ENCODE peak calls at places on chromosomes 3 and 15, in six cellular contexts. K is upper lobe of right lung, W is endothelial cell, G is osteocyte, M is uterus, A is AG04449. B is an unnamed sample.

GRCh38 chr3:193190387-193190786 is 50.6 kb upstream of the PLAAT1 start:
- DNase-seq in K (no peak), W (peak), G (no peak), M (no peak), A (no peak), B (no peak)

GRCh38 chr3:45306406-45307008 is 80.4 kb upstream of the TMEM158 start:
- DNase-seq in K (no peak), W (no peak), G (no peak), M (no peak), A (no peak), B (no peak)

GRCh38 chr3:11564577-11565001 is 79.1 kb downstream of the VGLL4 start:
- DNase-seq in K (no peak), W (no peak), G (no peak), M (peak), A (no peak), B (no peak)

GRCh38 chr15:80418892-80419537 is 14.8 kb downstream of the ARNT2 start:
- DNase-seq in K (no peak), W (peak), G (no peak), M (no peak), A (no peak), B (no peak)

GRCh38 chr15:68512578-68512977 is 66.2 kb upstream of the CORO2B start:
- DNase-seq in K (no peak), W (no peak), G (peak), M (peak), A (no peak), B (no peak)

GRCh38 chr3:114380233-114380645 is 86.4 kb downstream of the TIGIT start:
- DNase-seq in K (no peak), W (no peak), G (no peak), M (peak), A (peak), B (no peak)

GRCh38 chr3:119401502-119402440 is 61.6 kb downstream of the TMEM39A start:
- DNase-seq in K (no peak), W (no peak), G (no peak), M (no peak), A (no peak), B (no peak)

GRCh38 chr3:126208182-126208581 is 27.8 kb upstream of the ALDH1L1 start:
- DNase-seq in K (no peak), W (no peak), G (no peak), M (no peak), A (no peak), B (no peak)

GRCh38 chr3:122322095-122323075 is 2.7 kb upstream of the CSTA start:
- DNase-seq in K (no peak), W (no peak), G (no peak), M (no peak), A (no peak), B (no peak)

GRCh38 chr3:183825380-183826161 is at the start of gene MAP6D1:
- DNase-seq in K (peak), W (peak), G (peak), M (no peak), A (no peak), B (peak)

GRCh38 chr3:134971359-134971758 is 176.3 kb downstream of the EPHB1 start:
- DNase-seq in K (no peak), W (no peak), G (peak), M (no peak), A (no peak), B (no peak)

GRCh38 chr15:68370768-68371151 is 61.2 kb downstream of the ITGA11 start:
- DNase-seq in K (no peak), W (no peak), G (no peak), M (no peak), A (no peak), B (no peak)

GRCh38 chr3:64340636-64341240 is 115.5 kb upstream of the PRICKLE2 start:
- DNase-seq in K (no peak), W (no peak), G (no peak), M (peak), A (peak), B (no peak)

DNA sequence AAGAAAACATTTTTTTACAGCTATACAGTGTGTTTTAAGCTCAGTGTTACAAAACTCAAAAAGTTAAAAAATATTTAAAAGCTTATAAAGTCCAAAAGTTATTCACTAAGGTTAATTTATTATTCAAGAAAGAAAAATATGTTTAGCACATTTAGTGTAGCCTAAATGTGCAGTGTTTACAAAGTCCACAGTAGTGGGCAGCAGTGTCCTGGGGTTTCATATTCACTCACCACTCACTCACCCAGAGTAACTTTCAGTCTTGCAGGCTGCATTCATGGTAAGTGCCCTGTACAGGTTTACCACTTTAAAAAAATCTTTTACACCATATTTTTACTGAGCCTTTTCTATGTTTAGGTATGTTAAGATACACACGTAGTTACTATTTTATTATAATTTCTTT is 300.2 kb upstream of the TRIM42 start:
- DNase-seq in K (no peak), W (no peak), G (no peak), M (no peak), A (no peak), B (no peak)
- TF ChIP-seq CTCF in K (no peak), W (no peak), G (peak), M (no peak), A (no peak), B (no peak)

GRCh38 chr3:18445421-18446066 is 20.4 kb upstream of the SATB1 start:
- DNase-seq in K (no peak), W (no peak), G (no peak), M (peak), A (no peak), B (no peak)

GRCh38 chr3:18442743-18443669 is 17.9 kb upstream of the SATB1 start:
- DNase-seq in K (no peak), W (no peak), G (no peak), M (no peak), A (no peak), B (no peak)

GRCh38 chr3:18446067-18446793 is 21.1 kb upstream of the SATB1 start:
- DNase-seq in K (no peak), W (no peak), G (no peak), M (no peak), A (no peak), B (no peak)

GRCh38 chr3:18443670-18444596 is 18.8 kb upstream of the SATB1 start:
- DNase-seq in K (peak), W (no peak), G (no peak), M (no peak), A (no peak), B (no peak)

DNA sequence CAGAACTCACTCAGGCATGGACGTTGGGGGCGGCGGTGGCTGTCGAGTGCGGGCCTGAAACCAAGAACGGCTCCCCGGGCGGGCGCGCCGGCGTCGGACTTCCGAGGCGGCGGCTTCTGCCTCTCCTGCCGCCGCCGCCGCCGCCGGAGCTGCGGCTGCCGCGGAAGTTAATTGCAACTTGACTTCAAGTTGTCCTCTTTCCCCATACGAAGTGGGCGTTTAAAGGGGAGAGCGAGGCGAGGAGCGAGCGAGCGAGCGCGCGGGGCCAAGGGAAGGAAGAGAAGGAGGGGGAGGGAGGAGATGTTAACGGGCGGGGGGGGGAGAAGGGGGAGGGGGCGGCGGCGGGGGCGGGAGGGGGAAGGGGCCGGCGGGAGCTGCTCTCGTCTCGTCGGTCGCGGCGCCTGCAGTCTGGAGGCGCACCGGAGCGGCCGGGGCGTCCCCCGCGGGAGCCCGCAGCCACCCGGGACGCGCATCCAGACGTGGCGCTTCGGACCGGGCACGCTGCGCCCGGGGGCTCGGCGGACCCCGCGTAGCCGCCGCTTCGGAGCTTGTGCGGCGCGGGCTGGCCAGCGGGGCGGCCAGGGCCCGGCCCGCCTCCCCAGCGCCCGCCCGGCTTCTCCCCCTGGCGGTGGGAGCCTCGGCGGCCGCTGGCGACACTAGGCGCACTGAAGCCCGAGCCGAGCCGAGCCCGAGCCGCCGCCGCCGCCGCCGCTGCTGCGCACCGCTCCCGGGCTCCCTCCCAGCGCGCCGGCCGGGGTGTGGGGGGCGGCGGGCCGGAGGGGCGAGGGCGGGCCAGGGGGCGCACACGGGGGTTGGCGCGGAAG is 19.7 kb upstream of the SATB1 start:
- DNase-seq in K (peak), W (peak), G (peak), M (peak), A (no peak), B (peak)
- TF ChIP-seq CTCF in K (no peak), W (peak), G (peak), M (peak), A (peak), B (peak)

DNA sequence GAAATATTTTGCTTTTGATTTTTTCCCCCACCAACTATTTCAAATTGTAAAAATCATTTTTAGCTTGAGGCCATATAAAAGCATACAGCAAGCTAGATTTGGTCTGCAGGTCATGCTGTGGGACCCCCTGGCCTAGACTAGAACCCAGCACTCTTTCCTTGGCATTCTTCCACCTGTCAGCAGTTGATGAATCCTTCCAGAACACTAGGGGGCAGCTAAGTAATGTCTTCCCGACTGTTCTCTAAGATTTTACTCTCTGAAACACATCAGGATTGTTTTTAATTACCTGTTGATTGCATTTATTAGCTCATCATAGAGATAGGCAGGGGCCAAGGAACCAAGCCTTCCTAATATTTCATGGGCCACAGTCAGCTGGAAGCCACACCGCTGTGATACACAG is 174.5 kb downstream of the CACNA1D start:
- DNase-seq in K (no peak), W (no peak), G (no peak), M (no peak), A (no peak), B (no peak)
- TF ChIP-seq CTCF in K (peak), W (peak), G (peak), M (no peak), A (peak), B (peak)

DNA sequence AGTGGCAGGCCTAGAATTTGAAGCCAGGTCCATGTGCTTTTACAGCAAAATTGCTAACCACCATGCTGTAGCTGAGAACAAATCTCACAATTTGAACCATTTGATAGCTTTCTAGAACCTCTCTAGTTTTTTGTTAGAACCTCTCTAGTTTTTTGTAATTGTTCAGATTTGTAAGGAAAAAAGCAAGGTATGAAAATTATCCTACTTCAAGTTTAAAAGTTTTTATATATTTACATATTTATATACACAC is 9.8 kb downstream of the GXYLT2 start:
- DNase-seq in K (no peak), W (no peak), G (no peak), M (no peak), A (no peak), B (no peak)
- TF ChIP-seq CTCF in K (no peak), W (no peak), G (no peak), M (no peak), A (no peak), B (no peak)

GRCh38 chr3:128317101-128317697 is 149.5 kb downstream of the DNAJB8 start:
- DNase-seq in K (no peak), W (no peak), G (peak), M (no peak), A (no peak), B (peak)

GRCh38 chr3:128319741-128320141 is 146.9 kb downstream of the DNAJB8 start:
- DNase-seq in K (no peak), W (no peak), G (peak), M (peak), A (no peak), B (peak)

GRCh38 chr3:128317698-128318231 is 148.9 kb downstream of the DNAJB8 start:
- DNase-seq in K (peak), W (no peak), G (no peak), M (no peak), A (no peak), B (peak)

GRCh38 chr3:128319107-128319506 is 147.6 kb downstream of the DNAJB8 start:
- DNase-seq in K (no peak), W (no peak), G (peak), M (no peak), A (no peak), B (peak)

GRCh38 chr3:128318275-128318920 is 148.3 kb downstream of the DNAJB8 start:
- DNase-seq in K (peak), W (no peak), G (peak), M (peak), A (no peak), B (peak)
- TF ChIP-seq CTCF in K (no peak), W (no peak), G (no peak), M (no peak), A (no peak), B (no peak)

GRCh38 chr15:57462391-57462790 is 86.1 kb downstream of the CGNL1 start:
- DNase-seq in K (no peak), W (no peak), G (no peak), M (no peak), A (no peak), B (no peak)
- TF ChIP-seq CTCF in K (peak), W (no peak), G (peak), M (peak), A (peak), B (peak)

GRCh38 chr3:39202094-39202493 is 9.7 kb upstream of the XIRP1 start:
- DNase-seq in K (no peak), W (no peak), G (no peak), M (no peak), A (no peak), B (no peak)
- TF ChIP-seq CTCF in K (no peak), W (no peak), G (no peak), M (no peak), A (no peak), B (no peak)

B was measured in type B pancreatic cell.